ENCODE peak calls at places on chromosome 22, in five cellular contexts. J is CD4-positive, CD25-positive, alpha-beta regulatory T cell; Z is iPS DF 6.9; I is activated CD4-positive, CD25-positive, alpha-beta regulatory T cell treated with anti-CD3 and anti-CD28 coated beads, Interleukin-2, amount 50 U/mL, for 72 hours; D is NCI-H460. Q is an unnamed sample.
A peak's percentile ranks its signal among the peaks of the same experiment; 100 is the strongest.

GRCh38 chr22:24952837-24953293 is 349 bp downstream of the KIAA1671 start:
- DNase-seq in Z (no peak), J (no peak), I (no peak), D (peak; percentile 23), Q (no peak)

GRCh38 chr22:29224859-29225410 is 19.2 kb downstream of the EMID1 start:
- DNase-seq in I (no peak), D (no peak), Z (no peak), J (no peak), Q (no peak)

GRCh38 chr22:38124236-38124974 is 13.9 kb upstream of the BAIAP2L2 start:
- DNase-seq in D (no peak), J (no peak), I (no peak), Z (no peak), Q (no peak)

GRCh38 chr22:27577570-27577969 is 224.0 kb downstream of the MN1 start:
- DNase-seq in I (no peak), J (no peak), Z (no peak), D (no peak), Q (no peak)

GRCh38 chr22:39906207-39906606 is 5.3 kb downstream of the GRAP2 start:
- DNase-seq in I (no peak), D (no peak), Z (no peak), J (no peak), Q (no peak)

GRCh38 chr22:25909988-25910387 is 168.0 kb downstream of the MYO18B start:
- DNase-seq in J (no peak), Z (no peak), D (no peak), I (no peak), Q (no peak)

GRCh38 chr22:24416095-24416494 is 11.3 kb upstream of the ADORA2A start:
- DNase-seq in J (no peak), D (no peak), Z (no peak), I (no peak), Q (no peak)

GRCh38 chr22:27218012-27218483 is 560.7 kb downstream of the MIAT start:
- DNase-seq in I (no peak), D (peak; percentile 40), J (no peak), Z (no peak), Q (no peak)

GRCh38 chr22:24451162-24451561 is 23.8 kb downstream of the ADORA2A start:
- DNase-seq in Z (no peak), I (no peak), D (no peak), J (no peak), Q (no peak)

GRCh38 chr22:41447435-41448188 is 1.0 kb upstream of the TOB2 start:
- DNase-seq in J (peak; percentile 53), I (peak; percentile 65), D (peak; percentile 36), Z (no peak), Q (peak; percentile 62)